ENCODE peak calls at places on chromosome 12, in four cellular contexts. F is GM12891, Z is K562, Y is H1. J is an unnamed sample.
A peak's percentile ranks its signal among the peaks of the same experiment; 100 is the strongest.

GRCh38 chr12:53696655-53697321 is 20.9 kb upstream of the ATP5MC2 start:
- DNase-seq in F (no peak), Z (no peak), Y (no peak), J (no peak)

GRCh38 chr12:45039757-45040156 is 11.1 kb downstream of the DBX2 start:
- DNase-seq in F (no peak), Z (no peak), Y (no peak), J (no peak)

GRCh38 chr12:57224973-57225679 is 4.4 kb upstream of the SHMT2 start:
- DNase-seq in F (no peak), Z (no peak), Y (peak; percentile 94), J (no peak)

GRCh38 chr12:88743946-88744685 is 163.8 kb upstream of the KITLG start:
- DNase-seq in F (no peak), Z (no peak), Y (no peak), J (no peak)

GRCh38 chr12:4271433-4272013 is 2.0 kb upstream of the CCND2 start:
- DNase-seq in F (no peak), Z (peak; percentile 27), Y (peak; percentile 76), J (no peak)

GRCh38 chr12:29229937-29230336 is 80.9 kb downstream of the FAR2 start:
- DNase-seq in F (no peak), Z (no peak), Y (no peak), J (no peak)

GRCh38 chr12:77923882-77924281 is 93.2 kb downstream of the NAV3 start:
- DNase-seq in F (no peak), Z (no peak), Y (no peak), J (no peak)

GRCh38 chr12:97211421-97211820 is 251.2 kb upstream of the RMST start:
- DNase-seq in F (no peak), Z (no peak), Y (no peak), J (no peak)

GRCh38 chr12:26266881-26267280 is 71.5 kb downstream of the SSPN start:
- DNase-seq in F (no peak), Z (no peak), Y (no peak), J (no peak)

GRCh38 chr12:90167501-90167900 is 458.9 kb upstream of the ATP2B1 start:
- DNase-seq in F (no peak), Z (no peak), Y (no peak), J (no peak)

GRCh38 chr12:130401703-130402102 is 64.0 kb downstream of the PIWIL1 start:
- DNase-seq in F (no peak), Z (no peak), Y (no peak), J (no peak)

GRCh38 chr12:4809013-4809448 is 88.8 kb downstream of the GALNT8 start:
- DNase-seq in F (no peak), Z (no peak), Y (peak; percentile 71), J (no peak)

GRCh38 chr12:88388566-88389269 is 191.6 kb downstream of the KITLG start:
- DNase-seq in F (no peak), Z (no peak), Y (no peak), J (no peak)

GRCh38 chr12:107145397-107145796 is 52.0 kb upstream of the CRY1 start:
- DNase-seq in F (no peak), Z (no peak), Y (no peak), J (no peak)

GRCh38 chr12:27513155-27513824 is 10.7 kb upstream of the PPFIBP1 start:
- DNase-seq in F (no peak), Z (no peak), Y (no peak), J (no peak)

GRCh38 chr12:109098671-109099070 is 1.3 kb downstream of the UNG start:
- DNase-seq in F (no peak), Z (no peak), Y (no peak), J (no peak)

GRCh38 chr12:41277019-41277770 is 89.1 kb downstream of the PDZRN4 start:
- DNase-seq in F (no peak), Z (peak; percentile 13), Y (no peak), J (no peak)

GRCh38 chr12:109192358-109192757 is 76.0 kb downstream of the ACACB start:
- DNase-seq in F (no peak), Z (no peak), Y (no peak), J (no peak)

GRCh38 chr12:108803428-108804105 is 53.8 kb downstream of the SSH1 start:
- DNase-seq in F (peak; percentile 68), Z (peak; percentile 84), Y (peak; percentile 76), J (peak; percentile 55)

GRCh38 chr12:89593873-89594272 is 68.0 kb upstream of the POC1B start:
- DNase-seq in F (no peak), Z (no peak), Y (no peak), J (no peak)

GRCh38 chr12:132395908-132396305 is 66.5 kb upstream of the GALNT9 start:
- DNase-seq in F (no peak), Z (no peak), Y (peak; percentile 49), J (no peak)

GRCh38 chr12:98516184-98516873 is 939 bp downstream of the TMPO start:
- DNase-seq in F (peak; percentile 46), Z (no peak), Y (peak; percentile 79), J (peak; percentile 61)
- TF ChIP-seq POLR2A in F (no peak), Z (no peak), Y (peak; percentile 70), J (peak; percentile 61)

DNA sequence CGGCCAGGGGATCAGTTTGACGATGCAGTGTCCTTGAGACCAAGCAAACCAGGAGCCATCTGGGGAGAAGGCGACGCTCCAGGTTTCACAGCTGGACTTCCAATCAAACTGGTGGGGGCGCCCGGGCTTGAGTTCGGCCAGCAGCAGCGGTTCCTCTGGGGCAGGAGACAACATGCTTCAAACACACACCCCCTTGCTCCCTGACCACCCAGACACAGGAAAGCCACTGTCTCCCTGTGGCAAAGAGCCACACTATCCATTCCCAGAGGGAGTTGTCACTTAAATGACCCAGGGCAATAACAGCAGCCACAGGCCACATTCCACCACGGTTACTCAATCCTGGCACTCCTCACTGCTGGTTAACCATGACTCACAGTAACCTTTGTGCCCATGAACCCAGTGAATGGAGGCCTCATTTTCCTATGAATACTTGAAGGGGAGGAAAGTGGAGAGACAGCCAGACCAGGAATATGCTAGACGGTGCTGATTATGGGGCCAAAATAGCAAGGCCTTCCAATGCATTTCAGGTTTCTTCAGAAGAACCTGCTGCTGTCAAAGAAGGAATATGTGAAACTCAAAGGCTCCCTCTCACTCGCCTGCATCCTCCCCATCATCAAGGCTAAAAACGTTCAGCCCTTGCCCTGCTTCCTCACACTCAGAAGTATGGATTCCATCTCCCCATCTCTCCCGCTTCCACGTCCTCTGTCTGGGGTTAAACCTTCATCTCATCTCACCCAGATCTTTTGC is 8.5 kb downstream of the WSB2 start:
- DNase-seq in F (no peak), Z (no peak), Y (no peak), J (no peak)
- TF ChIP-seq POLR2AphosphoS5 in F (no peak), Z (no peak), Y (no peak), J (no peak)

GRCh38 chr12:56120158-56120846 is 2.2 kb downstream of the ZC3H10 start:
- DNase-seq in F (no peak), Z (peak; percentile 44), Y (no peak), J (no peak)
- TF ChIP-seq TAF1 in F (no peak), Z (no peak), Y (no peak), J (no peak)

DNA sequence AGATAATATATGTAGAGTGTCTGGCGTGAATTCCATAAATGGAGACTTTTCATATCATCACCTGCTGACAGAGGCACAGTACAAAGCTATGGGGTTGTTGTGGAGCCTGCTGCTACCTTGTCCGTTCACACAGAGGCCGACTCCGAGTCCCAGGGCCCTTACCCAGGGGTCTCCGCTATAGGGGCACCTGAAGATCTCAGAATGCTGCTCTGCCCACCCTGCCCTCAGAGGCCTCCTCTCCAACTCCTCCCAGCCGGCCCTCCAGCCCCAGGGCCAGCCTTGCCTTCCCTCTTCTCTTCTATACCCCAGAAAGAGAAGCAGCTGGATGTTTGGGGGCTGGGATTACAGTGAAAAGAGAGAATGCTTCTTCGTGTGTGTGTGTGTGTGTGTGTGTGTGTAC is 21.3 kb downstream of the NCKAP5L start:
- DNase-seq in F (no peak), Z (no peak), Y (no peak), J (no peak)
- TF ChIP-seq POLR2A in F (no peak), Z (no peak), Y (no peak), J (no peak)

DNA sequence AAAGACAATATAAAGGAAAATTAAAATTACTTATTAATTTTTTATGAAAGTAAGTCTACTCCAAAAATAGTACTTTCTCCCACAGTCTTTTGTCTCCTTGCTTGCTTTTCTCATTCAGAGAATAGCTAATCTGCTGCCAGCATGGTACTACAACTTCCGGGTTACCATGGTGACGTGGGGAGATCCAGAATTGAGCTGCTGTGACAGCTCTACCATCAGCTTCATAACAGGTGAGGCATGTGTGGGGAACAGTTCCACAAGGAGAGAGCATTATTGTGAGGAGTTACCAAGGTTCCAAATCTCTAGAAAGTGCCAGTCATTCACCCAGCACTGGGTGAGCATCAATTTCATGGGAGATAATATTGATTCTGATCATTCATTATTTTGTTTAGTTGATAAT is 197.8 kb downstream of the PTPRO start:
- DNase-seq in F (no peak), Z (no peak), Y (no peak), J (no peak)
- TF ChIP-seq POLR2AphosphoS5 in F (no peak), Z (no peak), Y (no peak), J (no peak)

DNA sequence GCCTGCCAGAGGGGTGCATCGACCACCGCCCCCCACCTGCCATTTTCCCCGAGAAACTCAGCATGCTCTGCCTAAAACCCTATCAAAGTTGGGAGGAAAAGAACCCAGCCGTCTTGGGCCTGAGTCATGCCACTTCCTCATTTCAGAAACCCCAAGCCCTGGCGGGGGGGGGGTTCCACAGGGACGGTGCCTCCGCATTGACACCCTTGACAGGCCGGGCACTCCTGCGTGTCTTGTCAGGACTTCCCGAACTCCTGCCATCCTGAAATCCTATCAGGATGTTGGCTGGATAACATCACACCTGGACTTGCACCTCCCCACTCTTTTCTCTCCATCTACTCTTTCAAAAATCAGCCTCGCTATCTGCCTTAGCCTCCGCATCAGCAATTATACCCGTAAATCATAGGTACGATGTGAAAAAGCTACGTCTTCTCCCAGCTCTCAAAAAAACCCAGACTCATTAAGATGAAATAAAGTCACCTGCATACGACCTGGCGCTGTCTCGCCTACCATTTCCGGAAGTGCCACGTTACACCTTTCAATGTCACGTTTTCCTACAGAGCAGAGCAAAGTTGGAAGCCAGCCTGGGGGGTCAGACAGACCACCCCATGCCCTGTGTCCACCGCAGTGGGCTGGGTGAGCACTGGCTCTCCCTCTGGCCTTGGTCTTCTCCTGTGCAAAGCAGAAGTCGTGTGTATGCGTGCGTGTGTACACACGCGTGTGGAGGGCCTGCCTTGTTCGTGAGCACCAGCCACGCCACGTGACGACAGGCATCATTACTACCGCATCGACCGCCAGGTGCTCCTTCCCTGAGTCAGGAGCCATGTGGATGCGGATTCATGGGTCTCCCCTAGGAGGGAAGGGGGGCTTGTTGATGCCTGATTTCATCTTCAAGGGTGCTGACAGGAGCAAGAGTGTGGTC is 96.7 kb downstream of the RFLNA start:
- DNase-seq in F (peak; percentile 77), Z (no peak), Y (no peak), J (peak; percentile 84)
- TF ChIP-seq TAF1 in F (no peak), Z (no peak), Y (no peak), J (no peak)

GRCh38 chr12:21501258-21502163 is at the start of the genes GOLT1B and RECQL:
- DNase-seq in F (peak; percentile 56), Z (peak; percentile 89), Y (peak; percentile 87), J (peak; percentile 58)
- TF ChIP-seq POLR2A in F (peak; percentile 94), Z (peak; percentile 79), Y (peak; percentile 82), J (peak; percentile 90)

GRCh38 chr12:124720687-124721500 is 142.8 kb downstream of the SCARB1 start:
- DNase-seq in F (no peak), Z (no peak), Y (no peak), J (no peak)
- TF ChIP-seq POLR2AphosphoS5 in F (no peak), Z (no peak), Y (no peak), J (no peak)

GRCh38 chr12:55675671-55676070 is 32.0 kb downstream of the ITGA7 start:
- DNase-seq in F (no peak), Z (no peak), Y (no peak), J (no peak)
- TF ChIP-seq TAF1 in F (no peak), Z (no peak), Y (no peak), J (no peak)